ENCODE peak calls at places on chromosomes 5 and 9, in seven cellular contexts. One of them, this sample, is unnamed.

GRCh38 chr9:126125577-126125976 is 201.1 kb upstream of the MVB12B start:
- DNase-seq in fibroblast of lung: no peak
- DNase-seq in ovary: peak; percentile 33
- DNase-seq in SJSA1: no peak
- DNase-seq in dorsolateral prefrontal cortex: no peak
- DNase-seq in Jurkat, Clone E6-1: no peak
- DNase-seq in fibroblast of mammary gland: no peak
- DNase-seq in this sample: no peak

GRCh38 chr9:114316605-114317230 is 6.2 kb upstream of the ORM1 start:
- DNase-seq in fibroblast of lung: peak; percentile 33
- DNase-seq in ovary: peak; percentile 6
- DNase-seq in SJSA1: no peak
- DNase-seq in dorsolateral prefrontal cortex: no peak
- DNase-seq in Jurkat, Clone E6-1: no peak
- DNase-seq in fibroblast of mammary gland: no peak
- DNase-seq in this sample: no peak

GRCh38 chr5:73947876-73948275 is 321.9 kb downstream of the ARHGEF28 start:
- DNase-seq in fibroblast of lung: no peak
- DNase-seq in ovary: no peak
- DNase-seq in SJSA1: no peak
- DNase-seq in dorsolateral prefrontal cortex: no peak
- DNase-seq in Jurkat, Clone E6-1: no peak
- DNase-seq in fibroblast of mammary gland: no peak
- DNase-seq in this sample: no peak

GRCh38 chr5:97658116-97658900 is 475.3 kb upstream of the RIOK2 start:
- DNase-seq in fibroblast of lung: peak; percentile 1
- DNase-seq in ovary: no peak
- DNase-seq in SJSA1: no peak
- DNase-seq in dorsolateral prefrontal cortex: no peak
- DNase-seq in Jurkat, Clone E6-1: no peak
- DNase-seq in fibroblast of mammary gland: no peak
- DNase-seq in this sample: no peak

GRCh38 chr9:36991516-36992134 is 42.4 kb downstream of the PAX5 start:
- DNase-seq in fibroblast of lung: no peak
- DNase-seq in ovary: no peak
- DNase-seq in SJSA1: no peak
- DNase-seq in dorsolateral prefrontal cortex: no peak
- DNase-seq in Jurkat, Clone E6-1: no peak
- DNase-seq in fibroblast of mammary gland: peak; percentile 31
- DNase-seq in this sample: no peak

GRCh38 chr5:157606046-157606445 is 30.5 kb upstream of the ADAM19 start:
- DNase-seq in fibroblast of lung: no peak
- DNase-seq in ovary: no peak
- DNase-seq in SJSA1: no peak
- DNase-seq in dorsolateral prefrontal cortex: no peak
- DNase-seq in Jurkat, Clone E6-1: no peak
- DNase-seq in fibroblast of mammary gland: peak; percentile 75
- DNase-seq in this sample: no peak

GRCh38 chr5:32680183-32680582 is 30.9 kb upstream of the NPR3 start:
- DNase-seq in fibroblast of lung: no peak
- DNase-seq in ovary: no peak
- DNase-seq in SJSA1: no peak
- DNase-seq in dorsolateral prefrontal cortex: no peak
- DNase-seq in Jurkat, Clone E6-1: no peak
- DNase-seq in fibroblast of mammary gland: no peak
- DNase-seq in this sample: no peak

GRCh38 chr9:126690431-126691051 is 76.8 kb downstream of the LMX1B start:
- DNase-seq in fibroblast of lung: no peak
- DNase-seq in ovary: no peak
- DNase-seq in SJSA1: no peak
- DNase-seq in dorsolateral prefrontal cortex: no peak
- DNase-seq in Jurkat, Clone E6-1: no peak
- DNase-seq in fibroblast of mammary gland: peak; percentile 10
- DNase-seq in this sample: no peak

GRCh38 chr9:89418112-89418872 is 79.6 kb downstream of the SEMA4D start:
- DNase-seq in fibroblast of lung: no peak
- DNase-seq in ovary: no peak
- DNase-seq in SJSA1: no peak
- DNase-seq in dorsolateral prefrontal cortex: no peak
- DNase-seq in Jurkat, Clone E6-1: no peak
- DNase-seq in fibroblast of mammary gland: no peak
- DNase-seq in this sample: no peak

GRCh38 chr5:134100283-134101011 is 14.0 kb upstream of the TCF7 start:
- DNase-seq in fibroblast of lung: peak; percentile 73
- DNase-seq in ovary: no peak
- DNase-seq in SJSA1: peak; percentile 91
- DNase-seq in dorsolateral prefrontal cortex: no peak
- DNase-seq in Jurkat, Clone E6-1: no peak
- DNase-seq in fibroblast of mammary gland: peak; percentile 51
- DNase-seq in this sample: peak; percentile 69

GRCh38 chr5:155767480-155767879 is 559.5 kb upstream of the SGCD start:
- DNase-seq in fibroblast of lung: no peak
- DNase-seq in ovary: no peak
- DNase-seq in SJSA1: no peak
- DNase-seq in dorsolateral prefrontal cortex: no peak
- DNase-seq in Jurkat, Clone E6-1: no peak
- DNase-seq in fibroblast of mammary gland: no peak
- DNase-seq in this sample: no peak

GRCh38 chr5:14109041-14109747 is 33.9 kb upstream of the TRIO start:
- DNase-seq in fibroblast of lung: peak; percentile 68
- DNase-seq in ovary: no peak
- DNase-seq in SJSA1: no peak
- DNase-seq in dorsolateral prefrontal cortex: no peak
- DNase-seq in Jurkat, Clone E6-1: no peak
- DNase-seq in fibroblast of mammary gland: peak; percentile 97
- DNase-seq in this sample: no peak

GRCh38 chr5:168047043-168047668 is 244.3 kb upstream of the WWC1 start:
- DNase-seq in fibroblast of lung: peak; percentile 57
- DNase-seq in ovary: no peak
- DNase-seq in SJSA1: peak; percentile 66
- DNase-seq in dorsolateral prefrontal cortex: peak; percentile 21
- DNase-seq in Jurkat, Clone E6-1: peak; percentile 32
- DNase-seq in fibroblast of mammary gland: peak; percentile 51
- DNase-seq in this sample: no peak

GRCh38 chr5:80318212-80318611 is 1.6 kb upstream of the SPZ1 start:
- DNase-seq in fibroblast of lung: peak; percentile 29
- DNase-seq in ovary: peak; percentile 32
- DNase-seq in SJSA1: no peak
- DNase-seq in dorsolateral prefrontal cortex: peak; percentile 59
- DNase-seq in Jurkat, Clone E6-1: no peak
- DNase-seq in fibroblast of mammary gland: peak; percentile 78
- DNase-seq in this sample: no peak

GRCh38 chr9:126827227-126827626 is 22.4 kb downstream of the ZBTB43 start:
- DNase-seq in fibroblast of lung: no peak
- DNase-seq in ovary: no peak
- DNase-seq in SJSA1: no peak
- DNase-seq in dorsolateral prefrontal cortex: no peak
- DNase-seq in Jurkat, Clone E6-1: no peak
- DNase-seq in fibroblast of mammary gland: no peak
- DNase-seq in this sample: no peak

GRCh38 chr9:126327016-126327749 is 554 bp downstream of the MVB12B start:
- DNase-seq in fibroblast of lung: no peak
- DNase-seq in ovary: peak; percentile 44
- DNase-seq in SJSA1: no peak
- DNase-seq in dorsolateral prefrontal cortex: no peak
- DNase-seq in Jurkat, Clone E6-1: no peak
- DNase-seq in fibroblast of mammary gland: no peak
- DNase-seq in this sample: no peak

DNA sequence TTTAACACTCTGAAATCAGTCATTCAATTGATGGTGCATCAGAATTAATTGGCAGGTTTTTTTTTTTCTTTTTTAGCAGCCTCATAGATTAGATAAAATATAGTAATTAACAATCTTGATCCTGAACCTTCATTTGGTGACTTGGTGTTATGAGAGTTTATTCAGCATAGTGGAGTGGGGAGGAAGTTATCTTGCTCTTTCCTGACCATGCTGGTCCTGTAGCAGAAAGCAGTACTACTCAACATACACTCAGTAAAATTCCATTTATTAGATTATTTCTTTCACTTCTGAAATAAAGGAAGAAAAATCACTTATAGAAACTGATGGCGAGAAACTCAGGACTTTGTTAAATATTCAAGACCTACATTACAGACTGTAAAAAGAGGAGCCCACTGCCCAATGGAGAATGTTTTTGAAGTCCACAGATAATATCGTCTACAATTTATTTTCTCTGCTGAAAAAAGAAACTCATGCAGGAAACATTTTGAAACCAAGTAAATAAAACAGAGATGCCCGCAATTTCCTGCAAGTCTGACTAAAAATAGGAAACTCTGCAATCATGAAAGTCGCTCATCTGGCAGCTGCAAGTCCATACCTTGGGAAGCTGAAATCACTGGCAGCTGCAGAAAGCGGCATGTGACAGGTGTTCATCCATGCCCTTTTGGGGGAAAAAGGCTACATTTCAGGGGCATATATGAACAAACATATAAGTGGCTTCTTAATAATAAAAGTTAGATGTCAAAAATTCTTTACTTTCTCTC is 233.2 kb upstream of the RFX3 start:
- DNase-seq in fibroblast of lung: no peak
- DNase-seq in ovary: no peak
- DNase-seq in SJSA1: peak; percentile 6
- DNase-seq in dorsolateral prefrontal cortex: no peak
- DNase-seq in Jurkat, Clone E6-1: peak; percentile 20
- DNase-seq in fibroblast of mammary gland: no peak
- DNase-seq in this sample: peak; percentile 4
- H3K4me3 ChIP-seq in fibroblast of lung: no peak overlapping the region
- H3K4me3 ChIP-seq in ovary: no peak overlapping the region
- H3K4me3 ChIP-seq in SJSA1: no peak overlapping the region
- H3K4me3 ChIP-seq in dorsolateral prefrontal cortex: no peak overlapping the region
- H3K4me3 ChIP-seq in Jurkat, Clone E6-1: no peak overlapping the region
- H3K4me3 ChIP-seq in fibroblast of mammary gland: no peak overlapping the region
- H3K4me3 ChIP-seq in this sample: no peak overlapping the region

GRCh38 chr9:110575169-110575568 is 4.4 kb downstream of the SVEP1 start:
- DNase-seq in fibroblast of lung: no peak
- DNase-seq in ovary: no peak
- DNase-seq in SJSA1: no peak
- DNase-seq in dorsolateral prefrontal cortex: no peak
- DNase-seq in Jurkat, Clone E6-1: no peak
- DNase-seq in fibroblast of mammary gland: peak; percentile 50
- DNase-seq in this sample: no peak
- H3K4me3 ChIP-seq in fibroblast of lung: no peak overlapping the region
- H3K4me3 ChIP-seq in ovary: no peak overlapping the region
- H3K4me3 ChIP-seq in SJSA1: no peak overlapping the region
- H3K4me3 ChIP-seq in dorsolateral prefrontal cortex: no peak overlapping the region
- H3K4me3 ChIP-seq in Jurkat, Clone E6-1: no peak overlapping the region
- H3K4me3 ChIP-seq in fibroblast of mammary gland: no peak overlapping the region
- H3K4me3 ChIP-seq in this sample: no peak overlapping the region

GRCh38 chr5:107385701-107386100 is 285.0 kb downstream of the EFNA5 start:
- DNase-seq in fibroblast of lung: no peak
- DNase-seq in ovary: no peak
- DNase-seq in SJSA1: no peak
- DNase-seq in dorsolateral prefrontal cortex: no peak
- DNase-seq in Jurkat, Clone E6-1: no peak
- DNase-seq in fibroblast of mammary gland: no peak
- DNase-seq in this sample: no peak

GRCh38 chr5:107389130-107389553 is 281.6 kb downstream of the EFNA5 start:
- DNase-seq in fibroblast of lung: peak; percentile 86
- DNase-seq in ovary: no peak
- DNase-seq in SJSA1: peak; percentile 90
- DNase-seq in dorsolateral prefrontal cortex: no peak
- DNase-seq in Jurkat, Clone E6-1: peak; percentile 74
- DNase-seq in fibroblast of mammary gland: peak; percentile 58
- DNase-seq in this sample: no peak

GRCh38 chr5:107389769-107390168 is 281.0 kb downstream of the EFNA5 start:
- DNase-seq in fibroblast of lung: no peak
- DNase-seq in ovary: no peak
- DNase-seq in SJSA1: no peak
- DNase-seq in dorsolateral prefrontal cortex: no peak
- DNase-seq in Jurkat, Clone E6-1: no peak
- DNase-seq in fibroblast of mammary gland: no peak
- DNase-seq in this sample: no peak

GRCh38 chr5:107391787-107392186 is 278.9 kb downstream of the EFNA5 start:
- DNase-seq in fibroblast of lung: no peak
- DNase-seq in ovary: no peak
- DNase-seq in SJSA1: no peak
- DNase-seq in dorsolateral prefrontal cortex: no peak
- DNase-seq in Jurkat, Clone E6-1: no peak
- DNase-seq in fibroblast of mammary gland: no peak
- DNase-seq in this sample: no peak

DNA sequence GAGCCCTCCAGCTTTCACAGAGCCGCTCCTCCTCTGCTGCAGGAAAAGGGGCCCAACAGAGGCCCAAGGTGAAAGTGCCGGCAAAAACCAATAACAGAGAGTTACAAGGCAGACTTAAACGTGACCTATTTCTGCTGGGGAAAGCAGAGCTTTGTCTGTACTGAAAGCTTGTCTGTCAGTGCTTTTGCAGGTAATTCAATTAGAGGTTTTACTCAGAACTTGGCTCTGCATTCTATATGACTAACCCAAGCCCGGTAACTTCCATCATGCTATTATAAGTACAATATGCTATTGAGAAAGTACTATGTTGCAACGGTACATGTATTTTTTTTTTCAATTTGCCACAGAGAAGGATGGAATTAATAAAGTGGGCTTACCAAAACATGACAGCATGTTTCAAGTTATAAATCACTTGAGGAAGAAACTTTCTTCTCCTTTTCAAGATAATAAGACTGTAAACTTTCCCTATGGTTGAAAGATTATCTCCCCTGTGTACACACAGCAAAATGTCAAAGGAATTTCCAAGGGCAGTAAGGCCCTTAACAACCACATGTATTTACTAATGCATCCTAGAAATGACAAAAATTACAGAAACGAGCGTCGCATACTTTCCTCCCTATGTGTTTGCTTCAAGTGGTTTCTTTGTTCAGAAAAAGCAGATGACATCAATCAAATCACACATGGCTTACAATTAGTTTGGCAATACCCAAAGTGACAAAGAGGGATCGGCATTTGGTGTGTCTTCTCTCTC is 282.5 kb downstream of the EFNA5 start:
- DNase-seq in fibroblast of lung: peak; percentile 96
- DNase-seq in ovary: no peak
- DNase-seq in SJSA1: peak; percentile 95
- DNase-seq in dorsolateral prefrontal cortex: no peak
- DNase-seq in Jurkat, Clone E6-1: no peak
- DNase-seq in fibroblast of mammary gland: peak; percentile 96
- DNase-seq in this sample: no peak
- H3K4me3 ChIP-seq in fibroblast of lung: no peak overlapping the region
- H3K4me3 ChIP-seq in ovary: no peak overlapping the region
- H3K4me3 ChIP-seq in SJSA1: no peak overlapping the region
- H3K4me3 ChIP-seq in dorsolateral prefrontal cortex: no peak overlapping the region
- H3K4me3 ChIP-seq in Jurkat, Clone E6-1: no peak overlapping the region
- H3K4me3 ChIP-seq in fibroblast of mammary gland: no peak overlapping the region
- H3K4me3 ChIP-seq in this sample: no peak overlapping the region

DNA sequence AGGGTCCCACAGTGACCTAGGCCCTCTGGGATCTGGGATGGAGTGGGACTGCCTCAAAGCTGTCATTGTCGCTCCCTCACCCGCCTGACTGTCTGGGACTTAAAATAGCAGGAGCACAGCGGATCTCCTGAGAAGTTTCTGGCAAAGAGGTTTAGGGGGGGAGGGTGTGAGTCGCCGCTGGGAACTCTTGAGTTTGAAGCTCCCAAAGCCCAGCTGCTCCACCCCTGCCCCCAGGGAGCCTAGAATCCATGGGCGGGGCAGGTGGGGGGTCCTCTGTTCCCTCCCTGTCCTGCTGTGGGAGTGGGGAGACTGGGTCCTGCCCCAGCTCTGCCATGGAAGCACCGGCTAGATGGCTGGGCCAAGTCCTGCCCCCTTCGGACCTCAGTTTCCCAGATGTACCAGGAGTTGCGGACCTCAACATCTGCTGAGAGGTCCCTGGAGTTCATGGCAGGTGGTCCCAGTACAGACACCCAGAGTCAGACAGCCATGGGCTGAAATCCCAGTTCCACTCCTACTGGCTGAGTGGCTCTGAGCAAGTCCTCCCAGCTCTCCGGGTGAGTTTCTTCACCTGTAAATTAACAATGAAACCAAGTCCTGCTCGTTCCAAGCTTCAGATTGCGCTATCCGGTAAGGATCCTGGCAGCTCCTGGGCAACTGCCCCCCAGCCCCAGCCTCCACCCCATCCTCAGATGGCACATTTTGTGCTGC is 985 bp upstream of the WDR38 start:
- DNase-seq in fibroblast of lung: no peak
- DNase-seq in ovary: no peak
- DNase-seq in SJSA1: no peak
- DNase-seq in dorsolateral prefrontal cortex: no peak
- DNase-seq in Jurkat, Clone E6-1: no peak
- DNase-seq in fibroblast of mammary gland: no peak
- DNase-seq in this sample: no peak
- H3K4me3 ChIP-seq in fibroblast of lung: no peak overlapping the region
- H3K4me3 ChIP-seq in ovary: no peak overlapping the region
- H3K4me3 ChIP-seq in SJSA1: no peak overlapping the region
- H3K4me3 ChIP-seq in dorsolateral prefrontal cortex: peak overlapping the region; percentile 40
- H3K4me3 ChIP-seq in Jurkat, Clone E6-1: peak overlapping the region; percentile 46
- H3K4me3 ChIP-seq in fibroblast of mammary gland: no peak overlapping the region
- H3K4me3 ChIP-seq in this sample: no peak overlapping the region